ENCODE peak calls at places on chromosome 17, in nine cellular contexts. Z, R, T, S, M, A, C, D and Q are unnamed samples. For H3K4me1, the result is how much of the 10 kb centered on the place peaks cover.

GRCh38 chr17:74569392-74570003 is 2.2 kb upstream of the CD300H start:
- DNase-seq in M (no peak), S (peak), D (no peak), Z (no peak), C (no peak), A (no peak), R (peak), T (peak), Q (no peak)

GRCh38 chr17:45451131-45451530 is 18.5 kb upstream of the ARHGAP27 start:
- DNase-seq in T (no peak), A (no peak), D (no peak), S (peak), Z (peak), R (peak), M (no peak), C (no peak), Q (no peak)

GRCh38 chr17:38789185-38789584 is 10.2 kb downstream of the PIP4K2B start:
- DNase-seq in T (no peak), R (peak), C (no peak), D (no peak), S (peak), A (no peak), M (no peak), Z (no peak), Q (no peak)

GRCh38 chr17:39926135-39926587 is 1.2 kb downstream of the ORMDL3 start:
- DNase-seq in S (peak), M (no peak), A (no peak), Z (no peak), T (no peak), D (peak), C (no peak), R (no peak), Q (no peak)

GRCh38 chr17:75498019-75498725 is 17.2 kb downstream of the CASKIN2 start:
- DNase-seq in T (no peak), M (no peak), Z (no peak), C (no peak), D (no peak), A (no peak), S (no peak), R (no peak), Q (no peak)

GRCh38 chr17:50626037-50626574 is 8.6 kb upstream of the ABCC3 start:
- DNase-seq in A (peak), R (peak), C (peak), T (peak), S (peak), M (peak), Z (peak), D (peak), Q (peak)

GRCh38 chr17:20116683-20117309 is 107.6 kb downstream of the SPECC1 start:
- DNase-seq in T (peak), D (peak), A (peak), C (peak), S (peak), Z (no peak), R (peak), M (peak), Q (peak)

GRCh38 chr17:58630883-58631522 is 60.8 kb downstream of the TEX14 start:
- DNase-seq in Z (peak), M (no peak), A (peak), D (peak), S (peak), R (peak), T (peak), C (peak), Q (peak)

GRCh38 chr17:6496636-6497441 is 52.6 kb downstream of the PIMREG start:
- DNase-seq in A (no peak), C (no peak), T (peak), R (no peak), D (peak), S (peak), M (no peak), Z (peak), Q (no peak)

GRCh38 chr17:74758846-74759163 is 10.4 kb downstream of the NHERF1 start:
- DNase-seq in M (no peak), Z (no peak), T (no peak), D (no peak), R (no peak), A (no peak), C (peak), S (no peak), Q (peak)

GRCh38 chr17:78255029-78255656 is 23.7 kb downstream of the TMEM235 start:
- DNase-seq in T (no peak), R (no peak), S (no peak), A (no peak), M (no peak), C (no peak), D (no peak), Z (no peak), Q (no peak)

GRCh38 chr17:55266051-55266957 is 1.5 kb downstream of the HLF start:
- DNase-seq in A (no peak), S (peak), R (peak), D (no peak), Z (peak), T (peak), C (no peak), M (no peak), Q (peak)

GRCh38 chr17:61502292-61502691 is 50.1 kb downstream of the TBX4 start:
- DNase-seq in C (no peak), T (no peak), S (no peak), Z (no peak), D (no peak), R (no peak), A (no peak), M (no peak), Q (no peak)

GRCh38 chr17:40551874-40552768 is 13.2 kb downstream of the CCR7 start:
- DNase-seq in A (no peak), R (no peak), C (peak), Z (peak), M (no peak), D (no peak), S (peak), T (peak), Q (no peak)

GRCh38 chr17:67443931-67444597 is 67.0 kb downstream of the PITPNC1 start:
- DNase-seq in C (no peak), T (peak), S (no peak), D (no peak), A (peak), Z (peak), R (no peak), M (no peak), Q (no peak)
- H3K4me3 ChIP-seq in C (no peak), T (no peak), S (no peak), D (no peak), A (no peak), Z (no peak), R (no peak), M (no peak), Q (no peak)

GRCh38 chr17:67974598-67975066 is 21.6 kb downstream of the C17orf58 start:
- DNase-seq in Z (no peak), M (no peak), D (no peak), R (peak), S (peak), T (peak), A (no peak), C (no peak), Q (no peak)
- TF ChIP-seq CTCF in Z (no peak), M (no peak), D (no peak), R (peak), S (peak), T (no peak), A (no peak), C (no peak), Q (no peak)

DNA sequence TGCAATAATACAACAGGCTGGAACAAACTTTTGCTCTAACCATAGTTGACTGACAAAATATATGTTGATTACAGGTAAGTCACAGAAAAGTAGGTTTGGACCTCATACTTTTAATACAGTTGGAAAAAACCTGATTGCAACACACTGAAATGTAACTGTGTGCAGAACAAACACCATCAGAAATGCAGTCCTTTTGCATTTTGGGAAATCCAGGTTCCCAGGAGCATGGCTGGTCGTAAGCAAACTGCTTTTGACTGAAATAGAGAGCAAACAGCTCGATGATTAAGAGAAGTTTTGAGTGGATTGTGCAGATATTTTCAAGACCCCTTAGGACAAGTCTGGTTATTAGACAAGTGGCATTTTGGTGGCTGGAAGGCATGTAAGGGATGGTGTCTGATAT is 8.0 kb downstream of the IGF2BP1 start:
- DNase-seq in T (no peak), M (no peak), C (no peak), R (no peak), S (peak), A (no peak), Z (no peak), D (no peak), Q (no peak)
- H3K4me1 ChIP-seq in T (under half), M (under half), C (half or more), R (half or more), S (under half), A (under half), Z (under half), D (under half), Q (under half)

DNA sequence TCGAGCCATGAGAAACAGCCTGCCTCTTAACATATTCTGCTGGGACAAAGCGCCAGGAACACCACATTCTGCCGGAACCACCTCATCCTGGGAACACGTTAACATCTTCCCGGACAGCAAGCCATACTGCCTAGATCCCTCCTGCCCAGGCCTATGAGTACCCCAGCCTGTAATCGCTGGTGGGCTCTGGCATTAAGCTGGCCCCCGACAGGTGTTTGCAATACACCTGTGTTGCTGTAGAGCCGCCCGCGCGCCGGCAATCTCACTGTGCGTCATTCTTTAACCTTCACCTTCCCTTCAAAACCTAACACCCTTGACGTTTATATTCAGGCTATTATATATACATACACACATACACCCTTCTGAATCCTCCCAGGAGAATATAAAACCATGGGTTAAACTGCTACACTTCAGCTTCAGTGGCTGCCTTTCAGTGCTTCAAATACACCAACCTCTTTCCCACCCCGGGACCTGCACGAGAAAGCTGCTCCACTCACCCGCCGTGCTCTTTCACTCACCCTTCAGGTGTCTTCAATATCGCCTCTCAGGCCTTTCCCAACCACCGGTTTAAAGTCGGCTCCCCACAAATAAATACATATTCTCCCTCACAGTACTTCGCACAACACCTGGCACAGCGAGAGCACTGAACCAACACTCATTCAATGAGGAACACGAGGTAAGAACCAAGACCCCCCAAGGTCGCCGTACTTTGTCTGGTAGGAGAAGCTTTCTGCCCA is 1.0 kb upstream of the ENDOV start:
- DNase-seq in R (no peak), Z (no peak), C (no peak), S (no peak), D (no peak), T (no peak), A (no peak), M (peak), Q (no peak)
- H3K4me3 ChIP-seq in R (peak), Z (peak), C (peak), S (peak), D (peak), T (peak), A (peak), M (peak), Q (peak)

DNA sequence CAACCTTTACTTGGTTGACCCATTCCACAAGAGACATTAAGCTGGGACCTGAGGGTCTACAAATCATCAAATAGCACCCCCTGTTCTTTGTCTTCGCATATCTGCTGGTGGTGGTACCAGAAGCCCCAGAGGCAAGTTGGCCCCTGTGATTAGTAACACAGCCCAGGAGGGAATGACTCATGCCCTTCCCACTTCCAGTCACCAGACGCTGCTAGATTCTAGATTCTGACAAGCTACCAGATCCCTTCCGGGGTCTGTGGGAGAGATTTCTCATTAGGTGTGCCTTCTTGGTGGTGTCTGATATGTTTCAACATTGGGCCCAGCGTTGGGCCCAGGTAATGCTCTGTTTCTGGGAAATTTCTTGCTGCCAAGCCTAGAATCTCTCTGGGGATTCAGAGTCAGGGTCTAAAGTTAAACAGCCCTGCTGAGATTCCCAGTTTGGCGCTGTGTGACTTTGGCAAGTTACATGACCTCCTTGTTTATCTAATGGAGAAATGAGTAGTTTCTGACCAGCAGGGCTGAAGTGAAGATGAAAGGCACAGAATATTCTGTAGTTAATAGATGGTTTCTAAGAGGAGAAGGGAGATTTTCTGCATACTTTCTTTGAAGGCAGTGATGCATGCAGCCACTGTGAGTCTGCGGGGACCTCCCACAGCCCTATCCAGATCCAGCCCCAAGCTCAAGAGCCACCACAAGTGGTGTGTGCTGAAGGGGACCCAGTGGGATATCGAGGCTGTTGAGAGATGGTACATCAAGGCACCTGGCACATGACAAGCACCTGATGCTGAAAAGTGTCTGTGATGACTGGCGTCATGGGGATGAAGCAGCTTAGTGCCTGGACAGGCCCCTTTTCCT is 3.9 kb downstream of the TRPV2 start:
- DNase-seq in C (no peak), T (peak), S (peak), A (no peak), M (peak), D (no peak), Z (peak), R (no peak), Q (peak)
- TF ChIP-seq CTCF in C (no peak), T (no peak), S (no peak), A (no peak), M (no peak), D (no peak), Z (no peak), R (no peak), Q (no peak)

DNA sequence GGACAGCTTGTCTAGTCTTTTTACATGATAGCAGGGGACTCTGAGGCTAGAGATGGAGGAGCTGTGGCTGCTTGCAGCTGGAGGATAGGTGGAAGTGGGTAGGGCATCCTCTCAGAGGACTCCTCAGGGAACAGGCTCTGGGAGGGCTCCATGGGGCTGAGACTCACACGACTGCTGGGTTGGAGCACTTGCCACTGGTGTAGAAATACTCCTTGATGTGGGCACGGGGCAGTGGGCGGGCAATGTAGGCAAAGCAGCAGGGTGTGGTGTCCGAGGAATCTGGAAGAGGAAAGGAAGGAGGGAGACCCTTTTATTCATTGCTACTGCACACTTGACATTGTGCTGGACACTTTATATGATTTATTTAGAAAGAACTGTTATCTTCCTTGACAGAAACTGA is 1.8 kb downstream of the CCL5 start:
- DNase-seq in R (no peak), T (no peak), M (no peak), S (no peak), A (no peak), C (no peak), Z (no peak), D (no peak), Q (no peak)
- H3K4me1 ChIP-seq in R (under half), T (under half), M (under half), S (under half), A (under half), C (under half), Z (under half), D (under half), Q (under half)

GRCh38 chr17:329794-330420 is 22.7 kb downstream of the RPH3AL start:
- DNase-seq in S (no peak), A (no peak), R (no peak), D (no peak), C (no peak), M (no peak), T (no peak), Z (peak), Q (no peak)

GRCh38 chr17:332558-333322 is 19.9 kb downstream of the RPH3AL start:
- DNase-seq in Z (peak), A (no peak), D (no peak), M (no peak), R (no peak), S (peak), T (peak), C (peak), Q (no peak)

GRCh38 chr17:330993-331701 is 21.5 kb downstream of the RPH3AL start:
- DNase-seq in D (no peak), C (peak), A (peak), S (peak), M (no peak), R (no peak), Z (peak), T (peak), Q (no peak)

GRCh38 chr17:333626-334396 is 18.8 kb downstream of the RPH3AL start:
- DNase-seq in C (peak), D (peak), T (peak), A (peak), M (peak), R (peak), S (peak), Z (peak), Q (peak)

DNA sequence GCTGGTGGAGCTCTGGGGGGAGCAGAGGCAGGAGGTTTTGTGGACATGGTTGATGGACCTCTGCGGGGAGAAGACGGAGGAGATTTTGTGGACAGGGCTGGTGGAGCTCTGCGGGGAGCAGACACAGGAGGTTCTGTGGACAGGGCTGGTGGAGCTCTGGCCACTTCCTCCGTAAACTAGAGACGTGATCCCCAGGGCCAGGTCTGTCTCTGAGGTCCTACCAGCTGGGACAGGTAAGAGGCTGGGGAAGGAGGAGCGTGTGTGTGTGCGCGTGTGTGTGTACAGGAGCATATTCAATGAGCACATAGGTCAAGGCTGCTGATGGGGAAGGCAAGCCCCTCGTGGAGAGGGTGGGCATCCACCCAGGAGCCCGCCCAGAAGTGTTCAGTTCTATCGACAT is 20.6 kb downstream of the RPH3AL start:
- DNase-seq in C (peak), M (no peak), Z (peak), D (no peak), A (no peak), T (no peak), S (peak), R (no peak), Q (no peak)
- H3K4me3 ChIP-seq in C (no peak), M (no peak), Z (peak), D (no peak), A (peak), T (peak), S (no peak), R (no peak), Q (no peak)

GRCh38 chr17:81927653-81928496 is at the start of gene MAFG:
- DNase-seq in R (peak), S (peak), A (peak), C (peak), M (peak), Z (peak), D (peak), T (peak), Q (peak)
- TF ChIP-seq CTCF in R (peak), S (peak), A (peak), C (peak), M (peak), Z (no peak), D (peak), T (peak), Q (no peak)

GRCh38 chr17:28744104-28744801 is 442 bp downstream of the TRAF4 start:
- DNase-seq in T (no peak), D (peak), Z (peak), S (peak), A (no peak), C (peak), R (peak), M (peak), Q (peak)
- H3K4me1 ChIP-seq in T (half or more), D (under half), Z (under half), S (under half), A (under half), C (under half), R (under half), M (under half), Q (half or more)

GRCh38 chr17:69144621-69145255 is 3.0 kb upstream of the ABCA6 start:
- DNase-seq in C (no peak), D (no peak), A (no peak), S (no peak), T (no peak), R (no peak), M (no peak), Z (no peak), Q (no peak)

GRCh38 chr17:69147460-69147859 is 5.8 kb upstream of the ABCA6 start:
- DNase-seq in M (no peak), D (no peak), S (no peak), A (no peak), R (no peak), Z (no peak), T (no peak), C (no peak), Q (no peak)

GRCh38 chr17:69143683-69144231 is 2.1 kb upstream of the ABCA6 start:
- DNase-seq in S (no peak), T (no peak), R (no peak), Z (no peak), A (no peak), M (no peak), D (no peak), C (no peak), Q (no peak)

GRCh38 chr17:69142473-69142802 is 743 bp upstream of the ABCA6 start:
- DNase-seq in A (no peak), R (no peak), T (no peak), C (no peak), D (no peak), S (no peak), M (no peak), Z (no peak), Q (no peak)

GRCh38 chr17:69141802-69142472 is at the start of gene ABCA6:
- DNase-seq in T (no peak), M (no peak), Z (no peak), D (no peak), R (no peak), C (no peak), A (no peak), S (no peak), Q (no peak)
- H3K4me3 ChIP-seq in T (peak), M (no peak), Z (peak), D (no peak), R (no peak), C (no peak), A (peak), S (no peak), Q (no peak)